ENCODE peak calls at places on chromosomes 11 and 22, in ten cellular contexts. E is right lobe of liver, M is lung, H is heart right ventricle, P is fibroblast of lung, S is cardiac muscle cell, D is upper lobe of right lung, W is A549, R is foreskin keratinocyte, G is small intestine. C is an unnamed sample. For H3K4me1, the result is how much of the 10 kb centered on the place peaks cover.

GRCh38 chr22:37581534-37581933 is 1.6 kb upstream of the LGALS2 start:
- DNase-seq in G (peak), E (peak), R (no peak), M (peak), D (no peak), H (peak), W (no peak), S (no peak), P (no peak), C (no peak)

GRCh38 chr11:47969401-47969800 is 11.0 kb upstream of the PTPRJ start:
- DNase-seq in S (no peak), G (no peak), H (no peak), P (no peak), W (no peak), E (peak), M (no peak), R (no peak), D (no peak), C (no peak)

GRCh38 chr11:43557553-43558031 is 122.9 kb upstream of the HSD17B12 start:
- DNase-seq in D (no peak), M (no peak), H (no peak), G (no peak), P (no peak), R (no peak), W (no peak), E (no peak), S (peak), C (no peak)

GRCh38 chr11:14500181-14500651 is 605 bp upstream of the COPB1 start:
- DNase-seq in G (peak), D (no peak), S (peak), W (peak), M (peak), E (no peak), R (peak), P (peak), H (peak), C (peak)

GRCh38 chr11:111386611-111387150 is 7.6 kb upstream of the POU2AF1 start:
- DNase-seq in H (no peak), R (no peak), G (no peak), M (no peak), D (no peak), E (no peak), S (no peak), W (no peak), P (no peak), C (no peak)

GRCh38 chr22:48808038-48808960 is 1019.4 kb downstream of the BRD1 start:
- DNase-seq in G (no peak), H (no peak), M (no peak), S (no peak), W (no peak), E (no peak), R (no peak), D (no peak), P (no peak), C (no peak)

GRCh38 chr11:35180311-35181233 is 41.6 kb downstream of the CD44 start:
- DNase-seq in W (no peak), D (no peak), G (no peak), P (peak), R (no peak), M (no peak), H (no peak), S (no peak), E (no peak), C (no peak)

GRCh38 chr22:38299001-38299651 is 18.1 kb downstream of the CSNK1E start:
- DNase-seq in R (no peak), H (no peak), M (no peak), P (no peak), W (no peak), E (no peak), S (no peak), G (no peak), D (no peak), C (no peak)

GRCh38 chr11:43130616-43131015 is 181.2 kb upstream of the API5 start:
- DNase-seq in M (no peak), H (peak), E (no peak), W (no peak), R (no peak), G (no peak), P (no peak), D (no peak), S (peak), C (no peak)

GRCh38 chr22:39306456-39307361 is 12.7 kb downstream of the RPL3 start:
- DNase-seq in G (no peak), E (no peak), S (peak), W (peak), M (no peak), H (no peak), R (no peak), D (no peak), P (no peak), C (peak)

DNA sequence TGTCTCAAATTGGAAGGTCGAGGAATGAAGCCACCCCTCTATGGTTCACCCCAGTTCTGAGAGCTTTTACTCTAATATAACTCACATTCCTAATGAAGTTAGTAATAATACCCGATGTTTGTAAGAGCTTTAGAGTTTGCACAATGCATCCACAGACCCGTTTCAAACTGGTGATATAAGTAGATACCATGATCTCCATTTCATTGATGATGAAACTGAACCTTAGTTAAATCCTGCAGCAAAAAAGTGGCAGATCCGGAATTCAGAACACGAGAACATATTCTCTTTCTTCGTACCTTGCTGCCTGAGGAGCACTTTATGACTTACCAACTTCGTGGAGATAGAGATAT is 757 bp upstream of the RBFOX2 start:
- DNase-seq in H (no peak), R (no peak), D (no peak), W (no peak), S (no peak), E (no peak), M (no peak), P (no peak), G (no peak), C (no peak)
- H3K4me1 ChIP-seq in H (under half), R (under half), D (under half), W (under half), S (under half), E (under half), M (under half), P (under half), G (under half), C (under half)

GRCh38 chr11:65102142-65103095 is 6.4 kb downstream of the VPS51 start:
- DNase-seq in D (no peak), W (no peak), M (no peak), H (no peak), E (peak), G (no peak), P (peak), S (no peak), R (no peak), C (peak)

GRCh38 chr11:65103476-65103875 is 7.5 kb downstream of the VPS51 start:
- DNase-seq in P (no peak), W (no peak), H (no peak), E (no peak), M (no peak), D (no peak), S (no peak), G (no peak), R (no peak), C (no peak)

GRCh38 chr11:65107078-65107477 is 4.6 kb upstream of the TM7SF2 start:
- DNase-seq in S (no peak), P (no peak), W (no peak), M (no peak), D (no peak), H (no peak), E (no peak), G (no peak), R (no peak), C (no peak)

GRCh38 chr11:65107751-65108468 is 3.8 kb upstream of the TM7SF2 start:
- DNase-seq in G (no peak), M (no peak), P (no peak), R (no peak), D (no peak), H (no peak), W (no peak), E (no peak), S (no peak), C (no peak)

DNA sequence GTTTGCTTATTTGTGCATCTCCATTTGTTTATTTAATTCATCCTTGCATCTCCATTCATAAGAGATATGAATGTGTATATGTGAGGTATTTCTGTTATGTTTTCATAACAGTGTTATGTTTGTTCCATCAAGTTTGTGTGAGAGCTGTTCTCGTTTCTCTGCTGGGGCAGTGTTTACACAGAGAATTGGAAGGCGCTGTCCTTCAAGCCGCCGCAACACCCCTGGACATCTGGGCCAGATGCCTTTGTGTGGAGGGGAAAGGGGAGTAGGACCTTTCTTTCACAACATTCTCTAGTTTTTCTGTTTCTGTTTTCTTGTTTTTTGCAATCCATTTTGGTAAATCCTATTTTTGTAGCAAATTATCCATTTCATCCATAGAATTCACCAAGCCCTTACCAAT is 7.0 kb upstream of the TM7SF2 start:
- DNase-seq in R (no peak), P (no peak), M (no peak), D (no peak), H (no peak), S (no peak), E (no peak), W (no peak), G (no peak), C (no peak)
- H3K27ac ChIP-seq in R (no peak), P (no peak), M (peak), D (peak), H (peak), S (no peak), E (no peak), W (no peak), G (no peak), C (no peak)

GRCh38 chr11:2944530-2944929 is 15.3 kb upstream of the PHLDA2 start:
- DNase-seq in D (no peak), M (no peak), S (no peak), P (peak), G (no peak), H (no peak), W (no peak), E (no peak), R (no peak), C (no peak)
- H3K4me1 ChIP-seq in D (under half), M (under half), S (under half), P (under half), G (under half), H (under half), W (under half), E (under half), R (under half), C (under half)

GRCh38 chr11:69321877-69322350 is 28.0 kb downstream of the MYEOV start:
- DNase-seq in E (peak), G (no peak), W (no peak), S (no peak), D (peak), P (peak), H (no peak), R (peak), M (no peak), C (no peak)
- H3K27ac ChIP-seq in E (no peak), G (no peak), W (peak), S (no peak), D (no peak), P (peak), H (no peak), R (peak), M (no peak), C (peak)

GRCh38 chr11:117587416-117587815 is 209.6 kb downstream of the DSCAML1 start:
- DNase-seq in W (no peak), M (no peak), D (no peak), P (no peak), E (no peak), S (no peak), G (no peak), H (no peak), R (no peak), C (no peak)
- H3K4me1 ChIP-seq in W (under half), M (under half), D (under half), P (under half), E (under half), S (under half), G (under half), H (under half), R (under half), C (under half)

GRCh38 chr11:134223066-134223465 is 701 bp downstream of the NCAPD3 start:
- DNase-seq in W (peak), G (peak), D (no peak), R (no peak), E (no peak), S (no peak), M (no peak), P (no peak), H (no peak), C (no peak)
- H3K27ac ChIP-seq in W (peak), G (no peak), D (no peak), R (no peak), E (no peak), S (no peak), M (no peak), P (peak), H (no peak), C (peak)

DNA sequence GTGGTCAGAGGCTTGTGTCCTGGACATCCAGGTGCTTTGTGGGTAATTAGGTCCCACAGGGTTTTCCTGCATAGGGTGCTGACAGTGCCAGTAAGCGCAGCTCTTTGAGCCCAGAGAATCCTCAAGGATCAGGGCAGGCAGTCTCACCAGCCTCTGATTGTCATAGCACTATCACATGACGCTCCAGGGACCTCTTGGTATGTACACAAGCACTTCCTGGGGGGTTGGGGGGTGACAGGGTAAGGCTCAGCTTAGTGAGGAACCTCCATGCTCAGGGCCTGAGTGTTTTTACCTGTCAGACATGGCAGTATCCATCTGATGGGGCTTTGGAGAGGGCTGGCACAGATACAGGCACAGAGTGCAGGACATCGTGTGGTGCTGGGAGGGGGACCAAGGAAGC is 27.9 kb upstream of the SUSD2 start:
- DNase-seq in W (no peak), G (peak), E (no peak), H (no peak), S (no peak), P (peak), R (no peak), D (no peak), M (no peak), C (no peak)
- H3K4me1 ChIP-seq in W (under half), G (under half), E (under half), H (under half), S (half or more), P (under half), R (under half), D (half or more), M (under half), C (under half)

GRCh38 chr11:65590240-65590738 is 5.3 kb downstream of the KCNK7 start:
- DNase-seq in R (no peak), S (no peak), D (no peak), H (no peak), M (no peak), E (no peak), W (no peak), P (no peak), G (no peak), C (peak)

GRCh38 chr11:65589444-65590239 is 6.0 kb downstream of the KCNK7 start:
- DNase-seq in H (no peak), S (no peak), R (no peak), D (no peak), W (no peak), P (no peak), M (no peak), G (no peak), E (peak), C (no peak)

GRCh38 chr11:65586247-65586630 is 9.4 kb downstream of the KCNK7 start:
- DNase-seq in M (no peak), D (no peak), S (no peak), W (no peak), G (no peak), R (no peak), H (no peak), P (no peak), E (no peak), C (no peak)

GRCh38 chr11:65586676-65587075 is 8.9 kb downstream of the KCNK7 start:
- DNase-seq in E (no peak), G (no peak), D (no peak), M (no peak), P (no peak), R (no peak), H (no peak), W (no peak), S (peak), C (peak)

DNA sequence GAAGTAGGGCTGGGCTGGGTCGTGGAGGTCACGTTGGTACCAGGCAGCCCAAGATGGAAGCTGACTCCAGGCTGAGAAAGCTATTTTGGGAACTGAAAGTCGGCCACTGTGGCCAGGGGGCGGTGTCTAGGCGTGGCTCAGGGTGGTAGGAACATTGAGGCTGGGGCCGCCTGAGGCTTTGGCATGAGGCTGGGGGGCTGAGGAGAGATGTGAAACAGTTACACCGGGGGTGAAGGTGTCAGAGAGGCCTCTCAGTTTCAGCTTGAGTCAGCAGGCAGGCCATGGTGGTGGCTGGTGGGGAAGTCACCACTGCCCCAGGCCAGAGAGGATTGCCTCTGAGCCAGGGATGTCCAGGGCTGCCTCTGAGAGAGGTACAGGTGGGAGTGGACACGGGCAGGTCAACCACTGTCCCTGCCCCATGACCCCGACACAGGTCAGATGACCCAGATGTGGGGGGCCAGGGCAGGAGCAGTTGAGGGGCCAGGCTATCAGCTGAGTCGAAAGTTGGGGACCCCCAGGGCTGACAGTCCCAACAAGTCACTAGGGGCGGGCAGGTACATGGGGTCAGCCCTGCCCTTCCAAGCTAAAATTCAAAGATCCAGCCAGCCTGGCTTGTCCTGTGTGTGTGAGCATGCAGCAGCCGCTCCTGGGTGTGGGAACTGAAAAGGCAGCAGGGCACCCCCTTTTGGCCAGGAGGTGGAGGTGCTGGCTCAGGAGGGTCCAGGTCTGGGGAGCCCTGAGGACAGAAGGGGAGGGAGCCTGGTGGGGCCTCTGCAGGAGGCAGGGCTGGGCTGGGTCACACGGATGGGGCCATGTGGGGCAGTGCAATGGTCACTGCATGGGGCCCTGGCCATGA is 7.2 kb downstream of the KCNK7 start:
- DNase-seq in H (peak), R (no peak), E (peak), M (no peak), G (peak), D (peak), S (peak), W (peak), P (peak), C (peak)
- H3K27ac ChIP-seq in H (peak), R (no peak), E (peak), M (peak), G (peak), D (peak), S (peak), W (peak), P (peak), C (no peak)

DNA sequence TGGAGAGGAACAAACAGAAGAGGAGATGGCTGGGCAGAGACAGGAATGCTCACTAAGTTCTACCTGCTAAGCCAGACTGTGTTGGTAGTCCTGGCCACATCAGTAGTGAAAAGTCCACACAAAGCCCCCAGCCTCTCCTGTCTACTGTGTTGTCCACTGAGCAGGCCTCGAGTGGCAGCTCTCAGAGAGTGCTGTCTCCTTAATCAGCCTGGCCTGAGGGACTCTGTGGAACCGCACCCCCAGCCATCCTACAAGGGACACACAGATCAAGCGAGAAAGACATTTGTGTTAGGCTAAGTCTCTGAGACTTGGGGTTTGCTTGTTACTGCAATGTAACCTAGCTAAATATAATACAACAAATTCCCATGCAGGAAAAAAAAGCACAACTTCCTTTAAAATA is 71.0 kb downstream of the PACSIN2 start:
- DNase-seq in E (no peak), R (no peak), P (no peak), M (no peak), H (no peak), S (no peak), W (no peak), G (no peak), D (no peak), C (no peak)
- H3K4me1 ChIP-seq in E (under half), R (under half), P (under half), M (half or more), H (half or more), S (under half), W (half or more), G (under half), D (half or more), C (under half)

GRCh38 chr11:11807811-11808210 is 34.0 kb upstream of the USP47 start:
- DNase-seq in D (no peak), H (no peak), R (no peak), P (no peak), W (no peak), G (no peak), M (no peak), E (no peak), S (no peak), C (no peak)
- H3K27ac ChIP-seq in D (no peak), H (no peak), R (no peak), P (no peak), W (no peak), G (no peak), M (no peak), E (no peak), S (no peak), C (peak)